ENCODE peak calls at places on chromosomes 1 and 21, in five cellular contexts. G, L, U, A and E are unnamed samples.

GRCh38 chr1:30840904-30841598 is 67.5 kb downstream of the SDC3 start:
- DNase-seq in G (no peak), L (no peak), U (no peak), A (peak; percentile 58), E (peak; percentile 46)

GRCh38 chr1:11062965-11063401 is 3.2 kb upstream of the SRM start:
- DNase-seq in G (no peak), L (peak; percentile 40), U (no peak), A (no peak), E (peak; percentile 10)

GRCh38 chr1:222387020-222387816 is 160.7 kb downstream of the HHIPL2 start:
- DNase-seq in G (no peak), L (no peak), U (no peak), A (no peak), E (no peak)

GRCh38 chr1:94084085-94084484 is 36.9 kb downstream of the ABCA4 start:
- DNase-seq in G (no peak), L (no peak), U (no peak), A (no peak), E (no peak)

GRCh38 chr1:155174334-155175280 is 958 bp downstream of the TRIM46 start:
- DNase-seq in G (peak; percentile 38), L (peak; percentile 69), U (no peak), A (no peak), E (no peak)

GRCh38 chr1:168338589-168339503 is 58.2 kb downstream of the TBX19 start:
- DNase-seq in G (no peak), L (no peak), U (no peak), A (no peak), E (no peak)

GRCh38 chr1:186566140-186566850 is 105.4 kb upstream of the PDC start:
- DNase-seq in G (no peak), L (no peak), U (no peak), A (no peak), E (no peak)

GRCh38 chr1:236016782-236017400 is 48.0 kb downstream of the NID1 start:
- DNase-seq in G (no peak), L (peak; percentile 50), U (no peak), A (no peak), E (no peak)

GRCh38 chr1:155086182-155086741 is 7.6 kb downstream of the EFNA3 start:
- DNase-seq in G (peak; percentile 80), L (peak; percentile 86), U (peak; percentile 61), A (peak; percentile 63), E (peak; percentile 75)

GRCh38 chr21:40852563-40852962 is 5.6 kb upstream of the DSCAM start:
- DNase-seq in G (no peak), L (no peak), U (no peak), A (no peak), E (no peak)

GRCh38 chr1:32031578-32032286 is 18.1 kb downstream of the KHDRBS1 start:
- DNase-seq in G (no peak), L (no peak), U (no peak), A (no peak), E (no peak)

GRCh38 chr1:203744008-203744972 is 20.7 kb upstream of the LAX1 start:
- DNase-seq in G (peak; percentile 36), L (peak; percentile 89), U (peak; percentile 63), A (peak; percentile 47), E (peak; percentile 62)

GRCh38 chr1:110551278-110551809 is 32.4 kb upstream of the KCNA10 start:
- DNase-seq in G (no peak), L (no peak), U (no peak), A (no peak), E (no peak)

GRCh38 chr1:107093385-107093784 is 36.9 kb downstream of the PRMT6 start:
- DNase-seq in G (no peak), L (no peak), U (no peak), A (no peak), E (no peak)

GRCh38 chr1:153534226-153534932 is 1.4 kb downstream of the S100A6 start:
- DNase-seq in G (no peak), L (peak; percentile 79), U (no peak), A (peak; percentile 38), E (no peak)

GRCh38 chr1:12511128-12511484 is 106.9 kb downstream of the DHRS3 start:
- DNase-seq in G (no peak), L (peak; percentile 44), U (no peak), A (no peak), E (no peak)

GRCh38 chr1:109425902-109426277 is 358 bp downstream of the PSMA5 start:
- DNase-seq in G (peak; percentile 62), L (peak; percentile 79), U (no peak), A (peak; percentile 57), E (no peak)

GRCh38 chr1:83995649-83996048 is 3.3 kb downstream of the TTLL7 start:
- DNase-seq in G (no peak), L (no peak), U (no peak), A (no peak), E (no peak)

GRCh38 chr1:8533124-8533523 is 215.2 kb downstream of the SLC45A1 start:
- DNase-seq in G (no peak), L (no peak), U (no peak), A (no peak), E (no peak)

GRCh38 chr21:45531393-45532215 is 10.6 kb downstream of the SLC19A1 start:
- DNase-seq in G (peak; percentile 9), L (peak; percentile 54), U (no peak), A (peak; percentile 7), E (no peak)

GRCh38 chr1:30782361-30783243 is 25.0 kb upstream of the LAPTM5 start:
- DNase-seq in G (peak; percentile 73), L (peak; percentile 87), U (peak; percentile 60), A (peak; percentile 45), E (peak; percentile 67)

GRCh38 chr1:8211620-8212442 is 106.1 kb upstream of the SLC45A1 start:
- DNase-seq in G (peak; percentile 26), L (peak; percentile 73), U (no peak), A (peak; percentile 66), E (no peak)

GRCh38 chr1:106676021-106676420 is 380.5 kb upstream of the PRMT6 start:
- DNase-seq in G (no peak), L (no peak), U (no peak), A (no peak), E (no peak)

GRCh38 chr1:44724408-44725308 is 6.3 kb downstream of the RNU5D-1 start:
- DNase-seq in G (no peak), L (no peak), U (no peak), A (no peak), E (no peak)

GRCh38 chr1:26697441-26697977 is 1.7 kb downstream of the ARID1A start:
- DNase-seq in G (no peak), L (no peak), U (no peak), A (no peak), E (no peak)

GRCh38 chr1:71462247-71462646 is 381.4 kb upstream of the ZRANB2 start:
- DNase-seq in G (no peak), L (no peak), U (no peak), A (no peak), E (no peak)

GRCh38 chr1:234841710-234842231 is 231.8 kb upstream of the IRF2BP2 start:
- DNase-seq in G (no peak), L (no peak), U (no peak), A (no peak), E (no peak)

GRCh38 chr1:70895531-70895930 is 152.1 kb downstream of the PTGER3 start:
- DNase-seq in G (no peak), L (no peak), U (no peak), A (no peak), E (no peak)

GRCh38 chr21:26659181-26659580 is 86.1 kb upstream of the CYYR1 start:
- DNase-seq in G (no peak), L (no peak), U (no peak), A (no peak), E (no peak)

GRCh38 chr1:33163621-33164071 is 18.2 kb downstream of the TRIM62 start:
- DNase-seq in G (no peak), L (no peak), U (no peak), A (no peak), E (no peak)

GRCh38 chr1:246219508-246220030 is 287.5 kb downstream of the SMYD3 start:
- DNase-seq in G (no peak), L (no peak), U (no peak), A (no peak), E (no peak)

GRCh38 chr1:212285685-212286436 is 651 bp downstream of the PPP2R5A start:
- DNase-seq in G (peak; percentile 78), L (peak; percentile 85), U (peak; percentile 65), A (peak; percentile 61), E (peak; percentile 64)
- TF ChIP-seq POLR2A in G (peak; percentile 78), L (no peak), U (no peak), A (peak; percentile 57), E (no peak)

GRCh38 chr1:183605904-183606303 is 15.6 kb upstream of the NCF2 start:
- DNase-seq in G (no peak), L (no peak), U (no peak), A (no peak), E (no peak)
- H3K27ac ChIP-seq in G (no peak overlapping the region), L (no peak overlapping the region), U (no peak overlapping the region), A (no peak overlapping the region), E (no peak overlapping the region)

DNA sequence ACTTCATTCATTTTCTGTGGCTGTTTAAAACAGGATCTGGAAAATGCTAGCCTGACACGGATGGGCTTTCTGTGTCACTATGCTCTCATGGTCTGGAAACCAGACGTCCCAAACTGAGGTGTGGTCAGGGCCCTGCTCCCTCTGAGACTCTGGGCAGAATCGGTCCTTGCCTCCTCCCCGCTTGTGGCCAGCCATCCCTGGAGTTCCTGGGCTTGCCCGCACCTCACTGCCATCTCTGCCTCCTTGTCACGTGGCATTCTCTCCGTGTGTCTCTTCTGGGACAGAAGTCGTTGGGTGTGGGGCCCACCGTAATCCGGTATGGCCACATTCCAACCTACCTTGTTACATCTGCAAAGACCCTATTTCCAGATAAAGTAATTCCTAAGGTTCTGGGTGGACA is 10.1 kb upstream of the ACTRT2 start:
- DNase-seq in G (no peak), L (peak; percentile 37), U (no peak), A (no peak), E (no peak)
- H3K27me3 ChIP-seq in G (peaks cover 44% of the 10 kb centered on the region), L (peaks cover 14% of the 10 kb centered on the region), U (peaks cover 20% of the 10 kb centered on the region), A (peaks cover 38% of the 10 kb centered on the region), E (peaks cover 7% of the 10 kb centered on the region)

GRCh38 chr1:232890340-232890953 is 60.0 kb upstream of the NTPCR start:
- DNase-seq in G (no peak), L (no peak), U (no peak), A (no peak), E (no peak)

GRCh38 chr1:232894436-232894835 is 56.0 kb upstream of the NTPCR start:
- DNase-seq in G (no peak), L (no peak), U (no peak), A (no peak), E (no peak)

GRCh38 chr1:232893481-232894313 is 56.7 kb upstream of the NTPCR start:
- DNase-seq in G (no peak), L (no peak), U (no peak), A (no peak), E (no peak)

GRCh38 chr1:232891116-232891515 is 59.3 kb upstream of the NTPCR start:
- DNase-seq in G (no peak), L (no peak), U (no peak), A (no peak), E (no peak)

DNA sequence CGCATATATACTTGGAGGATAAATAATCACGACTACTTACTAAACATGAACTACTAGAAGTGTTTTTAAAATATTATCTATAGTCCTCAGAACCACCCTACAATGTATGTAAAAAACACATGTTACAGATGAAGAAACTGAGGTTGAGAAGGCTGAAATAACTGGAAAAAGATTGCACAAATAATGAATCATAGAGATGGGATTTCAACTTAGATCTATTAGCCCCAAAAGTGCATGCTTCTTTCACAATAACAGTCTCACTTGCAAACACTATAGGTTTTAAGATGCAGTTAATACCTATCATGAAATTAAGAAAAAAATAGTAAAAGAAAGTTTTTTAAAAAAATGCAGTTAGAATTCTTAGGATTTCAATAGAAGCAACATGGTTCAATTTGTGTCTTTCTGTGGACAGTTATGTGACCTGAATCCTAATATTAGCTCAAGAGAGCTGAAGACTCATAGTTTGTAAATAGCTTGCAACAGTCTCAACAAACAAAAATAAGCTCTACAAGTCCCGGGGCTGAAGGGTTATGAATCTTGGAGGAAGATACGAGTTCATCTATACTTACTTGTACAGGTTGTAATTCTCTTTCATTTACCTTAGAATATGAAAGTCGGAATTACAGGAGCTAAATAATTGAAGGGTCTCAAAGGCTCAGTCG is 58.6 kb upstream of the NTPCR start:
- DNase-seq in G (no peak), L (no peak), U (no peak), A (no peak), E (no peak)
- TF ChIP-seq POLR2A in G (no peak), L (no peak), U (no peak), A (no peak), E (no peak)